ENCODE peak calls at places on chromosomes 7 and 10, in ten cellular contexts. H is tibial artery, S is neuronal stem cell, D is NCI-H2081, Q is BJ, K is DMS153, J is posterior vena cava, B is B cell, A is endodermal cell, W is A549. U is an unnamed sample.
A peak's percentile ranks its signal among the peaks of the same experiment; 100 is the strongest.

GRCh38 chr7:1943933-1944618 is 274.0 kb downstream of the ELFN1 start:
- DNase-seq in A (no peak), S (no peak), H (no peak), K (no peak), D (no peak), J (peak; percentile 50), Q (no peak), B (no peak), W (no peak), U (no peak)

GRCh38 chr7:24972166-24972477 is 7.9 kb downstream of the OSBPL3 start:
- DNase-seq in Q (no peak), W (no peak), D (no peak), S (no peak), J (no peak), H (no peak), A (no peak), B (no peak), K (no peak), U (no peak)

GRCh38 chr7:99631311-99632109 is 14.8 kb downstream of the ZSCAN25 start:
- DNase-seq in S (no peak), J (no peak), D (peak; percentile 82), A (peak; percentile 70), B (no peak), Q (no peak), K (no peak), W (peak; percentile 48), H (no peak), U (no peak)

GRCh38 chr7:26284995-26285632 is 6.5 kb upstream of the SNX10 start:
- DNase-seq in B (no peak), J (no peak), S (no peak), D (peak; percentile 10), A (no peak), W (no peak), H (no peak), Q (no peak), K (no peak), U (no peak)

GRCh38 chr7:108076141-108076540 is 54.0 kb downstream of the LAMB4 start:
- DNase-seq in Q (no peak), A (no peak), D (no peak), J (no peak), H (no peak), K (no peak), W (no peak), B (no peak), S (no peak), U (no peak)

GRCh38 chr10:70331486-70332268 is 47.9 kb upstream of the NPFFR1 start:
- DNase-seq in W (peak; percentile 62), B (peak; percentile 71), J (peak; percentile 76), K (peak; percentile 85), D (peak; percentile 37), H (no peak), Q (peak; percentile 73), S (no peak), A (peak; percentile 75), U (no peak)

GRCh38 chr10:30433286-30433778 is 652 bp upstream of the MAP3K8 start:
- DNase-seq in A (peak; percentile 92), H (peak; percentile 88), B (no peak), S (peak; percentile 84), D (no peak), Q (no peak), K (no peak), J (peak; percentile 96), W (peak; percentile 59), U (no peak)

GRCh38 chr10:130202984-130203617 is 66.9 kb downstream of the GLRX3 start:
- DNase-seq in D (no peak), W (no peak), A (no peak), J (no peak), B (no peak), Q (no peak), H (no peak), S (no peak), K (no peak), U (no peak)

GRCh38 chr7:6290345-6290744 is 17.9 kb upstream of the CYTH3 start:
- DNase-seq in D (no peak), W (no peak), S (no peak), K (no peak), Q (no peak), J (peak; percentile 32), H (peak; percentile 51), A (no peak), B (no peak), U (no peak)

GRCh38 chr7:2446676-2447075 is 29.5 kb downstream of the GRIFIN start:
- DNase-seq in Q (no peak), D (no peak), A (no peak), W (no peak), K (no peak), J (no peak), B (no peak), S (no peak), H (no peak), U (no peak)

GRCh38 chr7:5661941-5662340 is 119.5 kb downstream of the RNF216 start:
- DNase-seq in K (no peak), B (peak; percentile 36), S (no peak), Q (no peak), W (no peak), A (no peak), J (peak; percentile 76), H (no peak), D (no peak), U (no peak)

GRCh38 chr10:5812283-5813090 is 747 bp downstream of the GDI2 start:
- DNase-seq in J (peak; percentile 87), B (no peak), W (peak; percentile 36), S (peak; percentile 54), H (peak; percentile 73), Q (no peak), K (no peak), D (no peak), A (peak; percentile 75), U (no peak)

GRCh38 chr7:134795231-134795630 is 15.8 kb downstream of the CALD1 start:
- DNase-seq in H (no peak), J (no peak), B (no peak), W (no peak), K (no peak), A (no peak), S (no peak), Q (no peak), D (no peak), U (no peak)

GRCh38 chr10:111275091-111275490 is 198.3 kb downstream of the ADRA2A start:
- DNase-seq in A (no peak), B (no peak), H (no peak), S (no peak), Q (no peak), K (no peak), W (no peak), J (no peak), D (no peak), U (no peak)

GRCh38 chr7:102284399-102284798 is 2.3 kb upstream of the SH2B2 start:
- DNase-seq in D (no peak), A (no peak), H (no peak), K (no peak), W (no peak), J (no peak), S (no peak), B (no peak), Q (no peak), U (no peak)

GRCh38 chr10:90745565-90745964 is 112.3 kb downstream of the HTR7 start:
- DNase-seq in D (no peak), Q (no peak), K (no peak), H (no peak), W (no peak), A (no peak), B (no peak), J (no peak), S (no peak), U (no peak)

GRCh38 chr7:103748680-103749079 is 240.8 kb downstream of the RELN start:
- DNase-seq in K (no peak), B (no peak), D (no peak), W (no peak), Q (no peak), J (no peak), S (no peak), A (no peak), H (no peak), U (no peak)

GRCh38 chr10:80158598-80159127 is 26.1 kb downstream of the PLAC9 start:
- DNase-seq in K (peak; percentile 89), Q (peak; percentile 97), J (peak; percentile 95), A (no peak), B (no peak), D (peak; percentile 63), W (peak; percentile 75), S (no peak), H (peak; percentile 97), U (no peak)

GRCh38 chr7:144074374-144074773 is 4.8 kb downstream of the OR2A25 start:
- DNase-seq in Q (no peak), D (no peak), H (no peak), K (no peak), A (no peak), B (no peak), S (no peak), W (no peak), J (no peak), U (no peak)

GRCh38 chr7:4659551-4660286 is 22.4 kb upstream of the FOXK1 start:
- DNase-seq in B (no peak), K (no peak), D (no peak), A (peak; percentile 74), H (no peak), J (no peak), Q (no peak), W (no peak), S (no peak), U (peak; percentile 39)

GRCh38 chr10:118405933-118406332 is 63.8 kb upstream of the FAM204A start:
- DNase-seq in K (no peak), S (no peak), Q (no peak), W (no peak), A (no peak), D (no peak), J (no peak), B (no peak), H (no peak), U (no peak)

GRCh38 chr7:4207011-4207410 is 475.1 kb upstream of the FOXK1 start:
- DNase-seq in K (no peak), W (no peak), Q (no peak), H (no peak), J (peak; percentile 56), S (no peak), A (no peak), B (no peak), D (no peak), U (no peak)

GRCh38 chr7:66741706-66742053 is 1.1 kb downstream of the RABGEF1 start:
- DNase-seq in S (no peak), B (no peak), J (no peak), W (no peak), H (no peak), A (no peak), K (no peak), D (no peak), Q (no peak), U (no peak)

GRCh38 chr7:113015038-113015645 is 71.5 kb downstream of the GPR85 start:
- DNase-seq in B (no peak), K (peak; percentile 9), J (no peak), W (peak; percentile 5), A (no peak), Q (no peak), H (no peak), D (peak; percentile 19), S (no peak), U (peak; percentile 19)

GRCh38 chr10:49646256-49646870 is 32.5 kb downstream of the CHAT start:
- DNase-seq in D (no peak), Q (no peak), K (no peak), S (no peak), W (no peak), J (no peak), A (peak; percentile 57), H (peak; percentile 45), B (no peak), U (no peak)

GRCh38 chr7:40717242-40717641 is 582.4 kb downstream of the SUGCT start:
- DNase-seq in S (peak; percentile 36), D (peak; percentile 41), Q (no peak), J (peak; percentile 90), W (peak; percentile 12), H (peak; percentile 93), B (no peak), A (peak; percentile 90), K (peak; percentile 75), U (peak; percentile 1)

GRCh38 chr7:150378115-150378852 is 846 bp upstream of the ZNF775 start:
- DNase-seq in Q (no peak), H (no peak), J (no peak), D (peak; percentile 82), W (peak; percentile 72), A (peak; percentile 97), K (peak; percentile 80), S (peak; percentile 83), B (peak; percentile 65), U (peak; percentile 46)

GRCh38 chr10:122062831-122063674 is 74.1 kb downstream of the TACC2 start:
- DNase-seq in B (no peak), Q (peak; percentile 88), S (peak; percentile 32), A (peak; percentile 91), K (peak; percentile 96), J (peak; percentile 95), D (peak; percentile 28), W (peak; percentile 95), H (peak; percentile 96), U (no peak)

U was measured in NCI-H1930.